ENCODE peak calls at places on chromosomes 16 and 17, in ten cellular contexts. K, Q, T, F, O, J, V, Y, U and W are unnamed samples.

GRCh38 chr17:59751955-59752413 is 44.5 kb downstream of the VMP1 start:
- DNase-seq in V (no peak), J (no peak), Q (peak), U (no peak), K (no peak), T (no peak), O (no peak), Y (no peak), F (no peak), W (no peak)

GRCh38 chr17:40975516-40975915 is 8.6 kb downstream of the KRT40 start:
- DNase-seq in Q (no peak), T (no peak), U (no peak), V (no peak), F (no peak), K (no peak), J (no peak), O (no peak), Y (no peak), W (no peak)

GRCh38 chr17:65055708-65056638 is 567 bp downstream of the GNA13 start:
- DNase-seq in F (peak), J (peak), Q (peak), O (peak), K (peak), U (peak), T (peak), Y (peak), V (no peak), W (no peak)

GRCh38 chr16:66480265-66481080 is 53.4 kb downstream of the BEAN1 start:
- DNase-seq in Y (no peak), U (no peak), K (no peak), F (no peak), T (no peak), Q (no peak), J (no peak), V (no peak), O (no peak), W (no peak)

GRCh38 chr16:10170016-10170415 is 12.2 kb downstream of the GRIN2A start:
- DNase-seq in O (no peak), T (no peak), V (no peak), U (no peak), Q (no peak), K (peak), J (no peak), Y (no peak), F (no peak), W (no peak)

GRCh38 chr17:63446218-63446980 is at the start of gene CYB561:
- DNase-seq in K (peak), V (no peak), J (peak), F (peak), Q (peak), U (peak), O (no peak), T (peak), Y (peak), W (no peak)

GRCh38 chr16:67030221-67030962 is 1.4 kb downstream of the CBFB start:
- DNase-seq in O (no peak), J (peak), U (no peak), F (no peak), Q (no peak), V (no peak), Y (no peak), K (peak), T (no peak), W (no peak)

GRCh38 chr17:80609757-80610156 is 65.1 kb downstream of the RPTOR start:
- DNase-seq in Y (no peak), F (no peak), Q (no peak), O (no peak), U (no peak), K (no peak), V (no peak), J (no peak), T (no peak), W (no peak)

GRCh38 chr16:75578725-75579124 is 12.5 kb downstream of the GABARAPL2 start:
- DNase-seq in Q (no peak), Y (no peak), J (no peak), V (no peak), U (no peak), K (no peak), T (no peak), O (no peak), F (no peak), W (no peak)

GRCh38 chr17:35790826-35791225 is 4.6 kb downstream of the MMP28 start:
- DNase-seq in J (no peak), Q (no peak), V (no peak), U (no peak), K (peak), O (no peak), F (no peak), Y (no peak), T (no peak), W (no peak)

GRCh38 chr16:50103764-50104163 is 38.0 kb downstream of the HEATR3 start:
- DNase-seq in V (no peak), Y (no peak), U (no peak), T (no peak), Q (no peak), J (no peak), O (no peak), F (no peak), K (peak), W (peak)

GRCh38 chr17:44970136-44970737 is 2.1 kb upstream of the C1QL1 start:
- DNase-seq in T (peak), V (no peak), Y (no peak), Q (no peak), U (no peak), F (no peak), O (no peak), K (peak), J (no peak), W (no peak)

GRCh38 chr16:54493076-54493475 is 206.5 kb upstream of the IRX3 start:
- DNase-seq in J (no peak), Y (no peak), O (no peak), F (no peak), Q (no peak), U (no peak), T (no peak), K (peak), V (no peak), W (no peak)

GRCh38 chr17:57541472-57542394 is 203.4 kb downstream of the CCDC182 start:
- DNase-seq in Y (no peak), T (no peak), F (no peak), V (no peak), K (peak), Q (no peak), O (peak), J (no peak), U (no peak), W (no peak)

GRCh38 chr16:27369806-27370205 is 32.2 kb upstream of the IL21R start:
- DNase-seq in K (peak), Q (no peak), T (no peak), F (no peak), Y (no peak), V (no peak), U (no peak), J (no peak), O (no peak), W (no peak)

GRCh38 chr17:18139949-18140348 is 31.4 kb downstream of the MYO15A start:
- DNase-seq in Y (no peak), Q (peak), K (peak), T (no peak), O (no peak), U (no peak), V (no peak), F (no peak), J (no peak), W (no peak)

GRCh38 chr16:52597073-52597771 is 50.3 kb upstream of the TOX3 start:
- DNase-seq in K (no peak), O (no peak), U (no peak), Y (no peak), J (no peak), Q (no peak), V (no peak), F (no peak), T (no peak), W (no peak)

GRCh38 chr16:69934751-69935150 is 16.4 kb upstream of the CLEC18A start:
- DNase-seq in O (no peak), J (no peak), Y (no peak), K (no peak), U (no peak), V (no peak), Q (no peak), F (no peak), T (no peak), W (no peak)

GRCh38 chr17:42843358-42843934 is 934 bp upstream of the AOC2 start:
- DNase-seq in Y (no peak), F (no peak), K (peak), O (no peak), V (no peak), J (no peak), U (no peak), T (peak), Q (no peak), W (no peak)

GRCh38 chr17:62781356-62781755 is 26.8 kb downstream of the MARCHF10 start:
- DNase-seq in F (no peak), J (no peak), Y (no peak), V (peak), K (no peak), U (no peak), O (no peak), Q (no peak), T (no peak), W (no peak)

GRCh38 chr16:57957396-57958392 is 13.2 kb downstream of the CNGB1 start:
- DNase-seq in T (no peak), F (no peak), J (no peak), Q (no peak), Y (no peak), U (no peak), K (no peak), O (no peak), V (no peak), W (no peak)

GRCh38 chr17:66667491-66668030 is 167.4 kb upstream of the CACNG5 start:
- DNase-seq in Y (no peak), O (no peak), V (no peak), F (no peak), J (no peak), T (no peak), K (no peak), Q (peak), U (no peak), W (no peak)

GRCh38 chr17:3935825-3936355 is 19.6 kb upstream of the P2RX1 start:
- DNase-seq in K (peak), U (no peak), O (peak), J (no peak), T (no peak), Q (no peak), V (no peak), F (no peak), Y (no peak), W (no peak)

GRCh38 chr16:77721752-77722314 is 481 bp upstream of the NUDT7 start:
- DNase-seq in U (no peak), F (no peak), K (no peak), V (no peak), O (no peak), Q (no peak), Y (no peak), T (no peak), J (no peak), W (no peak)

GRCh38 chr17:40862985-40863733 is 3.9 kb downstream of the KRT12 start:
- DNase-seq in T (peak), J (no peak), Y (no peak), K (no peak), F (no peak), O (no peak), V (no peak), U (no peak), Q (peak), W (no peak)

GRCh38 chr17:10062757-10063385 is 135.5 kb downstream of the GAS7 start:
- DNase-seq in O (no peak), F (no peak), J (no peak), U (no peak), Y (no peak), T (peak), V (no peak), K (no peak), Q (peak), W (no peak)

GRCh38 chr16:68503334-68503733 is 35.8 kb upstream of the ZFP90 start:
- DNase-seq in V (no peak), J (no peak), O (no peak), Y (no peak), F (no peak), Q (no peak), U (no peak), T (no peak), K (peak), W (no peak)

GRCh38 chr16:82135844-82136243 is 34.2 kb downstream of the MPHOSPH6 start:
- DNase-seq in U (no peak), Q (no peak), F (no peak), V (no peak), J (no peak), Y (no peak), O (no peak), T (no peak), K (no peak), W (peak)

GRCh38 chr16:1993731-1994131 is 4.0 kb downstream of the SYNGR3 start:
- DNase-seq in F (no peak), T (no peak), V (peak), U (no peak), J (no peak), Y (no peak), O (no peak), K (no peak), Q (no peak), W (peak)

GRCh38 chr16:87854053-87854906 is 15.0 kb downstream of the SLC7A5 start:
- DNase-seq in Y (no peak), F (no peak), V (no peak), J (no peak), O (no peak), K (peak), T (no peak), Q (no peak), U (no peak), W (no peak)

GRCh38 chr17:74295625-74296547 is 21.9 kb downstream of the DNAI2 start:
- DNase-seq in V (no peak), F (no peak), Q (no peak), J (no peak), Y (no peak), U (no peak), K (no peak), T (no peak), O (no peak), W (no peak)

GRCh38 chr17:80812362-80813088 is 179.1 kb upstream of the CHMP6 start:
- DNase-seq in Q (no peak), V (no peak), F (no peak), U (no peak), O (no peak), Y (no peak), K (no peak), J (no peak), T (no peak), W (no peak)